ENCODE peak calls at places on chromosomes 3 and 15, in four cellular contexts. One of them, this sample, is unnamed.

GRCh38 chr3:160564205-160564922 is 1.0 kb downstream of the KPNA4 start:
- DNase-seq in IMR-90: no peak
- DNase-seq in left ventricle myocardium inferior: no peak
- DNase-seq in body of pancreas: no peak
- DNase-seq in this sample: no peak

GRCh38 chr3:14764331-14765064 is 54.3 kb upstream of the FGD5 start:
- DNase-seq in body of pancreas: no peak
- DNase-seq in left ventricle myocardium inferior: no peak
- DNase-seq in IMR-90: peak
- DNase-seq in this sample: no peak

GRCh38 chr15:45162771-45163507 is 24.8 kb downstream of the SHF start:
- DNase-seq in body of pancreas: peak
- DNase-seq in left ventricle myocardium inferior: peak
- DNase-seq in IMR-90: peak
- DNase-seq in this sample: peak

GRCh38 chr3:99783009-99783573 is 34.6 kb upstream of the CMSS1 start:
- DNase-seq in left ventricle myocardium inferior: no peak
- DNase-seq in body of pancreas: no peak
- DNase-seq in IMR-90: peak
- DNase-seq in this sample: no peak

GRCh38 chr3:100073555-100074307 is 40.6 kb downstream of the FILIP1L start:
- DNase-seq in IMR-90: peak
- DNase-seq in left ventricle myocardium inferior: peak
- DNase-seq in body of pancreas: no peak
- DNase-seq in this sample: peak

GRCh38 chr3:116444819-116445290 is 432 bp downstream of the LSAMP start:
- DNase-seq in IMR-90: no peak
- DNase-seq in left ventricle myocardium inferior: no peak
- DNase-seq in body of pancreas: no peak
- DNase-seq in this sample: no peak

GRCh38 chr3:132606085-132606484 is 9.0 kb downstream of the ACKR4 start:
- DNase-seq in IMR-90: peak
- DNase-seq in body of pancreas: no peak
- DNase-seq in left ventricle myocardium inferior: no peak
- DNase-seq in this sample: no peak

GRCh38 chr3:168736202-168736601 is 640.5 kb upstream of the GOLIM4 start:
- DNase-seq in IMR-90: no peak
- DNase-seq in body of pancreas: no peak
- DNase-seq in left ventricle myocardium inferior: no peak
- DNase-seq in this sample: no peak

GRCh38 chr3:36700537-36701248 is 63.7 kb downstream of the DCLK3 start:
- DNase-seq in left ventricle myocardium inferior: peak
- DNase-seq in body of pancreas: peak
- DNase-seq in IMR-90: peak
- DNase-seq in this sample: peak

GRCh38 chr3:182259579-182259978 is 533.7 kb upstream of the ATP11B start:
- DNase-seq in IMR-90: no peak
- DNase-seq in left ventricle myocardium inferior: peak
- DNase-seq in body of pancreas: no peak
- DNase-seq in this sample: no peak

GRCh38 chr3:136992091-136992490 is 34.3 kb downstream of the IL20RB start:
- DNase-seq in body of pancreas: no peak
- DNase-seq in left ventricle myocardium inferior: no peak
- DNase-seq in IMR-90: no peak
- DNase-seq in this sample: no peak

GRCh38 chr15:42584031-42584765 is 8.8 kb downstream of the STARD9 start:
- DNase-seq in IMR-90: peak
- DNase-seq in body of pancreas: no peak
- DNase-seq in left ventricle myocardium inferior: no peak
- DNase-seq in this sample: no peak

GRCh38 chr3:197809356-197810020 is 18.4 kb downstream of the LRCH3 start:
- DNase-seq in body of pancreas: no peak
- DNase-seq in IMR-90: peak
- DNase-seq in left ventricle myocardium inferior: no peak
- DNase-seq in this sample: no peak

GRCh38 chr3:11637901-11638668 is 5.6 kb downstream of the VGLL4 start:
- DNase-seq in left ventricle myocardium inferior: no peak
- DNase-seq in body of pancreas: no peak
- DNase-seq in IMR-90: peak
- DNase-seq in this sample: no peak

GRCh38 chr3:130488769-130489450 is 28.1 kb upstream of the COL6A6 start:
- DNase-seq in left ventricle myocardium inferior: no peak
- DNase-seq in body of pancreas: no peak
- DNase-seq in IMR-90: no peak
- DNase-seq in this sample: no peak

GRCh38 chr3:13197281-13197680 is 124.1 kb upstream of the IQSEC1 start:
- DNase-seq in body of pancreas: no peak
- DNase-seq in IMR-90: no peak
- DNase-seq in left ventricle myocardium inferior: no peak
- DNase-seq in this sample: no peak

DNA sequence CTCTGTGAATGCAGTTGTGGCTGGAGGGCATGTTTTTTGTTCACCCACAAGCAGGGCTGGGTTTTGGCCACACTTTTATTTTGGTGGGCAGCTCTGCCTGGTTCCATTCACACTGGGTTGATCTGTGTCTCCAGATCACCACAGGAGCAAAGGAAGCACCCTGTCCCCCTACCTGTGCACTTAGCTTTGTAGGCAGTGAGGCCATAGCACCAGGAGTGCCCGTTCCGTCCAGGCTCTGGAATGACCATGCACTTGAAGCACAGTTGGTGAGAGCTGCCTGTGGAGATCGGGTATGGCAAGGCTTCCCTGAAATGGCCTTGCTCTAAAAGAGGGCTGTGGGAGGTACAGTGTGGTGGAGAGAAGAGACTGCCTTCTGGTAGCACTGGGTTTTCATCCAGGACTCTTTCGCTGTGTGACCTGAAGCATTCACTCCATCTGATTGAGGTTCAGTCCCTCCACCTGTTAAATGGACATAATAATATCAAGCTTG is 31.7 kb downstream of the MINAR1 start:
- DNase-seq in IMR-90: no peak
- DNase-seq in body of pancreas: no peak
- DNase-seq in left ventricle myocardium inferior: no peak
- DNase-seq in this sample: no peak
- TF ChIP-seq CTCF in IMR-90: no peak
- TF ChIP-seq CTCF in body of pancreas: no peak
- TF ChIP-seq CTCF in left ventricle myocardium inferior: no peak
- TF ChIP-seq CTCF in this sample: no peak

DNA sequence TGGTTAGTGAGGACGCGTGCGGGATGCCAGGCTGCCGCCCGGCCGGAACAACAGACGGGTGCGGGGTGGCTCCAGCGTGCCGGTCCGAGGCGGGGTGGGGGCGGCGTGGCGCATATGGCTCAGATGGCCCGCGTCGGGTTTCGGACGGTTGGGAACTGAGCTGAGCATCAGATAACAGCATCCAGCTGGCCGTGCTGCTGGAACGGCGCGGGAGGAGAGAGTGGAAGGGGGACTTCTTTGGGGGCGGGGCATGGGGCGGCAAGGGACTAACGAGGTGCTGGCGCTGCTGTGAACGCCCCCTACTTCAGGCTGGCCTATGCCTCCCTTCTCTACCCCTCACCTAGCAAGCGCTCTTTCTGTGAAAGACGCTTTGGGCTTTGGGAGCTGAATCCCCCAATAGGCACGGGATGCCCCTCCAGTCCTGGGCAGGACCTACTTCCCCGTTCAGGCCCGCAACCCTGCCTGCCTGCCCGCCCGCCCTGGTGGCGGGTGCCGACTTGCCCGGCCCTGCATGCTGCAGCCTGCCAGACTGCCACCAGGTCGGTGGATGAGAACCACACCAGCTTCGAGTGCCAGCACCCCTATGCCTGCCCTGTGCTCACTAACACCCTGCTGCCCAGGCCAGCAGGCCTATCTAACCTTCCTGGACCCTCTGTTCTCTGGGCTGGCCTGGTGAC is 541 bp downstream of the INKA1 start:
- DNase-seq in IMR-90: peak
- DNase-seq in left ventricle myocardium inferior: no peak
- DNase-seq in body of pancreas: no peak
- DNase-seq in this sample: peak
- TF ChIP-seq CTCF in IMR-90: no peak
- TF ChIP-seq CTCF in left ventricle myocardium inferior: peak
- TF ChIP-seq CTCF in body of pancreas: no peak
- TF ChIP-seq CTCF in this sample: no peak

GRCh38 chr3:185071401-185071800 is 81.5 kb downstream of the C3orf70 start:
- DNase-seq in body of pancreas: no peak
- DNase-seq in left ventricle myocardium inferior: no peak
- DNase-seq in IMR-90: no peak
- DNase-seq in this sample: no peak

GRCh38 chr3:185070491-185071335 is 82.1 kb downstream of the C3orf70 start:
- DNase-seq in IMR-90: peak
- DNase-seq in left ventricle myocardium inferior: no peak
- DNase-seq in body of pancreas: no peak
- DNase-seq in this sample: no peak

GRCh38 chr3:185069023-185069422 is 83.8 kb downstream of the C3orf70 start:
- DNase-seq in left ventricle myocardium inferior: no peak
- DNase-seq in body of pancreas: no peak
- DNase-seq in IMR-90: no peak
- DNase-seq in this sample: no peak

GRCh38 chr3:185067173-185067572 is 85.7 kb downstream of the C3orf70 start:
- DNase-seq in body of pancreas: no peak
- DNase-seq in IMR-90: no peak
- DNase-seq in left ventricle myocardium inferior: no peak
- DNase-seq in this sample: no peak

DNA sequence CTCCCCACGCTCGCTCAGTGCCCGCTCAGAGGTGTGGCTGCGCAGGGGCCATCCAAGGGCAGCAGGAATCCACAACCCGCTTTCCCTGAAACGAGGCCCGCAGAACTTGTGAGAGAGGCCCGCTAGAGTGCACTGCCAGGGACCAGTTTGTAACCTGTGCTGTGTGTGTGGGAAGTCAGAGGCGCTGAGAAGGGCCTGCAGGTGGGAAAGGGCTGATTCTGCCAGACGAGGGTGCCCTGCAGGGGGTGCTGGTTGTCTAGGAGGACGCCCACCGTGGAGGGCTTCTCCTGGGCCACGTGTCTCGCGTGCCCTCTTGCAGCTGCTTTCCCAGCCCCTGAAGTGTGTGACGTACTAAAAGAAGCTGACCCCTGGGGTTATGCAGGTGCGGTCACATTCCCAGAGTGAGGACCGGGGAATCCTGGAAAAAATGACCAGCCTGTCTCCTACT is 83.3 kb downstream of the C3orf70 start:
- DNase-seq in left ventricle myocardium inferior: no peak
- DNase-seq in IMR-90: no peak
- DNase-seq in body of pancreas: no peak
- DNase-seq in this sample: no peak
- TF ChIP-seq CTCF in left ventricle myocardium inferior: no peak
- TF ChIP-seq CTCF in IMR-90: no peak
- TF ChIP-seq CTCF in body of pancreas: no peak
- TF ChIP-seq CTCF in this sample: no peak

GRCh38 chr3:27943106-27943505 is 221.0 kb upstream of the EOMES start:
- DNase-seq in IMR-90: no peak
- DNase-seq in left ventricle myocardium inferior: no peak
- DNase-seq in body of pancreas: no peak
- DNase-seq in this sample: peak
- TF ChIP-seq CTCF in IMR-90: peak
- TF ChIP-seq CTCF in left ventricle myocardium inferior: peak
- TF ChIP-seq CTCF in body of pancreas: peak
- TF ChIP-seq CTCF in this sample: no peak